ENCODE peak calls at places on chromosomes 5 and 9, in six cellular contexts. Y is brain microvascular endothelial cell; M is SJSA1; E is CD4-positive, alpha-beta memory T cell; V is IMR-90; A is mammary epithelial cell. R is an unnamed sample.

GRCh38 chr5:180332051-180332517 is 21.1 kb downstream of the GFPT2 start:
- DNase-seq in M (no peak), Y (no peak), V (no peak), E (no peak), A (no peak), R (no peak)

GRCh38 chr9:7790022-7790818 is 9.4 kb downstream of the DMAC1 start:
- DNase-seq in V (no peak), M (no peak), E (no peak), Y (no peak), A (no peak), R (no peak)

GRCh38 chr9:137607141-137607857 is 1.8 kb downstream of the ARRDC1 start:
- DNase-seq in M (no peak), Y (no peak), V (peak), E (no peak), A (no peak), R (peak)

GRCh38 chr5:14925326-14925725 is 53.7 kb upstream of the ANKH start:
- DNase-seq in V (peak), A (no peak), E (peak), M (no peak), Y (no peak), R (no peak)

GRCh38 chr9:122988919-122989614 is 44.4 kb upstream of the GPR21 start:
- DNase-seq in A (no peak), Y (no peak), E (no peak), V (no peak), M (no peak), R (no peak)

GRCh38 chr5:178820001-178820400 is 39.8 kb upstream of the ZNF354B start:
- DNase-seq in E (no peak), M (no peak), A (no peak), Y (no peak), V (no peak), R (no peak)

GRCh38 chr5:7078901-7079300 is 317.0 kb upstream of the ADCY2 start:
- DNase-seq in M (no peak), V (no peak), A (no peak), E (no peak), Y (no peak), R (no peak)

GRCh38 chr9:91775011-91775707 is 174.9 kb downstream of the ROR2 start:
- DNase-seq in Y (peak), E (peak), M (peak), A (peak), V (peak), R (no peak)

GRCh38 chr9:121271368-121272351 is 3.7 kb downstream of the GSN start:
- DNase-seq in M (peak), Y (peak), E (no peak), V (peak), A (peak), R (no peak)

GRCh38 chr5:173620784-173621183 is 4.3 kb upstream of the BOD1 start:
- DNase-seq in A (no peak), E (no peak), M (no peak), V (no peak), Y (no peak), R (no peak)

GRCh38 chr9:109121218-109121796 is 1.6 kb upstream of the TMEM245 start:
- DNase-seq in A (no peak), M (no peak), E (no peak), V (no peak), Y (no peak), R (no peak)

GRCh38 chr9:63816742-63817621 is 1468.0 kb downstream of the FOXD4L5 start:
- DNase-seq in M (peak), Y (peak), A (peak), E (peak), V (peak), R (peak)

GRCh38 chr9:13292158-13292557 is 12.7 kb upstream of the MPDZ start:
- DNase-seq in V (no peak), Y (no peak), A (no peak), M (no peak), E (no peak), R (no peak)

GRCh38 chr9:96027271-96028131 is 152.0 kb downstream of the ERCC6L2 start:
- DNase-seq in V (no peak), E (no peak), Y (no peak), A (no peak), M (no peak), R (no peak)

GRCh38 chr5:94674841-94675382 is 56.4 kb downstream of the SLF1 start:
- DNase-seq in V (peak), M (no peak), E (no peak), A (peak), Y (no peak), R (peak)

GRCh38 chr9:108105885-108106284 is 616.3 kb upstream of the KLF4 start:
- DNase-seq in A (no peak), M (no peak), V (no peak), E (no peak), Y (no peak), R (no peak)

GRCh38 chr5:36403601-36404311 is 102.1 kb upstream of the RANBP3L start:
- DNase-seq in V (peak), A (no peak), Y (peak), M (no peak), E (no peak), R (no peak)

GRCh38 chr5:150068472-150068871 is 17.9 kb downstream of the CSF1R start:
- DNase-seq in V (no peak), A (no peak), Y (no peak), M (no peak), E (no peak), R (no peak)

GRCh38 chr9:136438909-136439549 is 616 bp downstream of the INPP5E start:
- DNase-seq in V (peak), E (peak), M (no peak), Y (peak), A (peak), R (no peak)

GRCh38 chr9:224540-225520 is 10.2 kb downstream of the DOCK8 start:
- DNase-seq in A (peak), M (no peak), E (no peak), Y (no peak), V (no peak), R (peak)

GRCh38 chr9:22088372-22089063 is 79.4 kb upstream of the CDKN2B start:
- DNase-seq in V (no peak), A (peak), M (no peak), E (no peak), Y (no peak), R (no peak)

GRCh38 chr5:54301215-54301614 is 9.2 kb downstream of the ARL15 start:
- DNase-seq in A (peak), Y (no peak), V (peak), E (no peak), M (no peak), R (no peak)

GRCh38 chr9:79581794-79582193 is 10.0 kb downstream of the TLE4 start:
- DNase-seq in E (peak), M (peak), V (peak), Y (peak), A (peak), R (peak)

GRCh38 chr5:82812575-82812974 is 264.6 kb downstream of the TMEM167A start:
- DNase-seq in M (no peak), E (no peak), A (no peak), Y (peak), V (peak), R (no peak)

GRCh38 chr5:143569722-143570567 is 166.5 kb upstream of the NR3C1 start:
- DNase-seq in M (no peak), A (no peak), V (no peak), Y (no peak), E (no peak), R (no peak)

GRCh38 chr9:127991757-127992274 is 11.0 kb upstream of the EEIG1 start:
- DNase-seq in A (no peak), Y (no peak), E (no peak), M (no peak), V (no peak), R (no peak)

GRCh38 chr5:43840424-43841232 is 237.6 kb downstream of the NNT start:
- DNase-seq in M (no peak), E (no peak), A (no peak), Y (no peak), V (no peak), R (no peak)

GRCh38 chr9:137815256-137816255 is 62.0 kb upstream of the CACNA1B start:
- DNase-seq in V (no peak), A (no peak), Y (no peak), E (no peak), M (no peak), R (no peak)

GRCh38 chr5:88675758-88676636 is 207.0 kb downstream of the MEF2C start:
- DNase-seq in V (peak), M (peak), E (no peak), A (no peak), Y (no peak), R (no peak)

GRCh38 chr5:75522025-75522424 is 10.3 kb downstream of the POLK start:
- DNase-seq in E (no peak), Y (peak), V (peak), A (no peak), M (no peak), R (no peak)

GRCh38 chr5:37900692-37901091 is 60.9 kb upstream of the GDNF start:
- DNase-seq in Y (peak), V (peak), A (peak), M (peak), E (no peak), R (no peak)

GRCh38 chr5:107572800-107573368 is 97.9 kb downstream of the EFNA5 start:
- DNase-seq in Y (no peak), E (no peak), M (no peak), A (no peak), V (no peak), R (no peak)

GRCh38 chr5:107567901-107568671 is 102.7 kb downstream of the EFNA5 start:
- DNase-seq in Y (no peak), A (peak), E (no peak), V (no peak), M (no peak), R (no peak)

GRCh38 chr5:107570805-107571531 is 99.8 kb downstream of the EFNA5 start:
- DNase-seq in V (no peak), A (peak), Y (peak), M (no peak), E (peak), R (peak)

GRCh38 chr5:107576155-107576554 is 94.6 kb downstream of the EFNA5 start:
- DNase-seq in A (no peak), V (no peak), M (no peak), Y (no peak), E (no peak), R (no peak)

GRCh38 chr5:107571621-107572489 is 98.9 kb downstream of the EFNA5 start:
- DNase-seq in V (peak), A (peak), M (peak), E (peak), Y (peak), R (peak)
- H3K27ac ChIP-seq in V (no peak), A (peak), M (no peak), E (no peak), Y (peak), R (no peak)

DNA sequence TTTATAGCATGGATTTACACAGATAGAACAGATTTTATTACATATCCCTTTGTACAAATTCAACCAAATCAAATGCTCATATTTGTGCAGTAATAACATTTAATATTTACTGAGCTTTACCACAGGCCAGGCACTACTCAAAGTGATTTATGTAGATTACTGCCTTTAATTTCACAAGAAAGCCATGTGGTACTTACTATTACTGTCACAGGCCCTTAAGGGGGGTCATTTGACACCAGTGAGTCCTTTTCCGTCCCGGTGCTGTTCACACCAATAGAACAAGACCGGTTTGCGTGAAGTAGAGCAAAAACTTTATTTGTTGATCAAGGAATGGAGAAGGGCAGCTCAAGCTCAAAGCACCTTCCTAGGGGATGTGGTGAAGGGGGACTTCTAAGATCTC is 308.5 kb upstream of the KCNN2 start:
- DNase-seq in Y (no peak), V (no peak), A (no peak), M (no peak), E (no peak), R (no peak)
- H3K27ac ChIP-seq in Y (no peak), V (no peak), A (no peak), M (no peak), E (no peak), R (no peak)

GRCh38 chr9:19232830-19233194 is 2.3 kb downstream of the DENND4C start:
- DNase-seq in A (peak), E (peak), V (peak), M (no peak), Y (peak), R (peak)

GRCh38 chr9:19232117-19232829 is 1.8 kb downstream of the DENND4C start:
- DNase-seq in V (peak), E (peak), M (no peak), A (peak), Y (no peak), R (peak)

GRCh38 chr9:19231126-19232035 is 888 bp downstream of the DENND4C start:
- DNase-seq in Y (peak), V (peak), M (peak), E (no peak), A (peak), R (peak)

GRCh38 chr9:19230356-19231125 is at the start of gene DENND4C:
- DNase-seq in Y (peak), M (peak), E (peak), A (peak), V (peak), R (peak)

GRCh38 chr9:19233344-19233743 is 2.9 kb downstream of the DENND4C start:
- DNase-seq in E (no peak), A (no peak), Y (no peak), V (no peak), M (no peak), R (no peak)
- H3K27ac ChIP-seq in E (no peak), A (peak), Y (no peak), V (no peak), M (no peak), R (peak)

DNA sequence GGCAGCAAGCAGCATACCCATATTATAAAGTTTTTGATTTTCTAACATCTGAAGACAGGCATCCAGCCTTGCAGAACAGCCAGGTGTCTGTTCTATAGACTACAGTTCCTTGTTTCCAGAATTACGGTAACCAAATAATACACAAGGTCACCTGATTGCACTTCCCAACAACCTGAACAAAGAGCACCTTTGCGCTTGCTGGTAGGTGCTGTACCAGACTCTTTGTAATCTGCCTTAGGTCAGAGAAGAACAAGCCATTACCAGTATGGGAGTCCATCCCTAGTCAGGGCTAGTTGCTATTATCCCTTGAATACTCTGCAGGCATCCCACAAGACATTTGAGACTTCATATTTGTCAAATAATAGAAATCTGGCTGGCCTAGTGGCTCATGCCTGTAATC is 256.2 kb downstream of the ARRDC3 start:
- DNase-seq in A (no peak), E (no peak), Y (no peak), M (no peak), V (no peak), R (no peak)
- H3K27ac ChIP-seq in A (no peak), E (no peak), Y (no peak), M (peak), V (peak), R (no peak)

GRCh38 chr9:71895122-71895521 is 15.9 kb downstream of the ABHD17B start:
- DNase-seq in M (no peak), Y (no peak), V (peak), E (no peak), A (peak), R (peak)
- H3K27ac ChIP-seq in M (no peak), Y (no peak), V (no peak), E (no peak), A (peak), R (no peak)

DNA sequence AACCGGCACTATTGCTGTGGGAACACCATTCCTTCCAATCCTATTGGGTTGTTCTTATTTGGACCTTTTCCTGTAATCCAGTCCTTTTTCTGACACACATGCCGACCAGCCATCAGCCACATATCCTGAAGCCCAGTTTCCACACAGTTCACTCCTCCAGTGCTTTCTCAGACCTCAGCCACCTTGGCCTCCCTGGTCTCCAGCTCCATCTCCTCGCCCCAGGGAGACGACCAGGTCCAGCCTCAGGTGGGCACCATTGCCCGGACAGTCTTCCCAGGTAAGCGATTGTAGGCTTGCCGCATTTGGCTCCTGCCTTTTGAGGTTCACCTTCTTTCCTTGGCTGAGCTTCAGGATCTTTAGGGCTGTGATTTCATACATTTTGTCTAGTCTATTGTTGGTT is 15.2 kb upstream of the TERT start:
- DNase-seq in Y (no peak), A (no peak), E (no peak), V (no peak), M (no peak), R (no peak)
- H3K27ac ChIP-seq in Y (no peak), A (no peak), E (no peak), V (no peak), M (no peak), R (no peak)

DNA sequence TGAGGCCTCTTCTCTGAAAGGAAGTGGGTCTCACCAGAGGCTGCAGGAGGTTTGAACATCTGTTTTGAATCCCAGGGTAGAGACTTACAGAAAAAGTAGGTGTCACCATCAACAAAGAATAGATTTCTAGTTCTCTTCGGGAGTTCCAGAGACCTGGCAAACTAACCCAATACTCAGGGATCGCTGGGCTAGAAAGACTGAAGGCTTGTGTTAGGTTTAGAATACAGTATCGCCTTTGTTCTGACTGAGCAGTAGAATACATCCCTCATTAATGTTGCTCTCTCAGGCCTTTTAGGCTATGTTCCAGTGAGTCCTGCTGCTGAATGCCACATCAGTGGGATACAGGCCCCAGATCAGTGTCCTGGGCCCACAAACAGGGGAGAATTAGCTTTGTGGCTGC is 27.2 kb downstream of the RUSC2 start:
- DNase-seq in E (no peak), V (peak), M (no peak), A (peak), Y (no peak), R (no peak)
- H3K27ac ChIP-seq in E (no peak), V (peak), M (peak), A (peak), Y (peak), R (peak)

GRCh38 chr5:175840050-175840841 is 31.1 kb upstream of the CPLX2 start:
- DNase-seq in M (no peak), V (peak), E (peak), A (no peak), Y (peak), R (no peak)
- H3K27ac ChIP-seq in M (no peak), V (no peak), E (no peak), A (no peak), Y (no peak), R (no peak)

GRCh38 chr5:90227688-90228087 is 181.9 kb downstream of the CETN3 start:
- DNase-seq in E (no peak), A (no peak), M (no peak), Y (no peak), V (no peak), R (no peak)

GRCh38 chr5:90226433-90227099 is 183.0 kb downstream of the CETN3 start:
- DNase-seq in E (no peak), M (no peak), Y (no peak), V (no peak), A (no peak), R (no peak)

GRCh38 chr5:90233496-90233895 is 176.1 kb downstream of the CETN3 start:
- DNase-seq in V (no peak), Y (peak), A (no peak), E (no peak), M (no peak), R (no peak)

DNA sequence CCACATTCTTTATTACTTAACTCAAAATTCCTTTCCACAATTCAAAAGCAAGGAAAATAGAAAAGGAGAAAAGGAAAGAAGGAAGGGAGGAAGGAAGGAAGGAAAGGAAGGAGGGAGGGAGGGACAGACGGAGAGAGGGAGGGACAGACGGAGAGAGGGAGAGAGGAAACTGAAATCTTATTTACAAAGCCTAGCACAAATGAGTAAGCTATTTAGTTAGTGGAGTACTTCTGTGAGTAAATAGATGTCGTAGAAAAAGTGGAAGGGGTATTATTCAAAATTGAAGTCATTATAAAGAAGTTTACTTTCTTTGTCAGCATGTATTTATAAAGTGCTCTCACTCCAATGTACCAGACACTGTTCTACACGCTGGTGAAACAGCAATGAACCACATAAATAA is 177.9 kb downstream of the CETN3 start:
- DNase-seq in Y (no peak), E (no peak), M (no peak), V (no peak), A (no peak), R (no peak)
- H3K27ac ChIP-seq in Y (no peak), E (no peak), M (no peak), V (no peak), A (no peak), R (no peak)

R was measured in foreskin keratinocyte.